ENCODE peak calls at places on chromosomes 12 and 14, in seven cellular contexts. T is thoracic aorta, M is cardiac fibroblast, P is stomach, B is SK-N-SH, D is heart left ventricle, W is brain microvascular endothelial cell. G is an unnamed sample.

GRCh38 chr12:19981944-19982343 is 386.4 kb upstream of the PDE3A start:
- DNase-seq in T (no peak), M (no peak), P (no peak), B (no peak), D (no peak), W (no peak), G (no peak)

GRCh38 chr12:75818863-75819262 is 212.7 kb downstream of the PHLDA1 start:
- DNase-seq in T (no peak), M (peak; percentile 42), P (no peak), B (no peak), D (no peak), W (no peak), G (no peak)

GRCh38 chr14:74891870-74892269 is 10.2 kb downstream of the DLST start:
- DNase-seq in T (no peak), M (peak; percentile 60), P (no peak), B (no peak), D (no peak), W (no peak), G (peak; percentile 76)

GRCh38 chr12:125738211-125738610 is 673.0 kb downstream of the AACS start:
- DNase-seq in T (no peak), M (no peak), P (no peak), B (no peak), D (no peak), W (no peak), G (no peak)

GRCh38 chr14:71388336-71388735 is 481.1 kb downstream of the PCNX1 start:
- DNase-seq in T (no peak), M (no peak), P (no peak), B (no peak), D (no peak), W (no peak), G (no peak)

GRCh38 chr12:27814851-27815591 is 35.0 kb upstream of the MANSC4 start:
- DNase-seq in T (no peak), M (peak; percentile 28), P (no peak), B (no peak), D (no peak), W (no peak), G (peak; percentile 10)

GRCh38 chr14:88198441-88198840 is 124.6 kb downstream of the KCNK10 start:
- DNase-seq in T (no peak), M (no peak), P (no peak), B (no peak), D (no peak), W (no peak), G (no peak)

GRCh38 chr12:32896438-32897275 is at the start of gene PKP2:
- DNase-seq in T (no peak), M (no peak), P (peak; percentile 91), B (peak; percentile 96), D (peak; percentile 79), W (no peak), G (no peak)

GRCh38 chr14:69325086-69325485 is 65.1 kb downstream of the GALNT16 start:
- DNase-seq in T (no peak), M (no peak), P (no peak), B (no peak), D (no peak), W (no peak), G (no peak)

GRCh38 chr14:34460841-34461240 is 1.2 kb downstream of the SPTSSA start:
- DNase-seq in T (no peak), M (peak; percentile 54), P (no peak), B (no peak), D (no peak), W (no peak), G (peak; percentile 28)

GRCh38 chr12:124486346-124486963 is 81.0 kb downstream of the NCOR2 start:
- DNase-seq in T (no peak), M (no peak), P (no peak), B (no peak), D (peak; percentile 68), W (no peak), G (no peak)

GRCh38 chr12:43370299-43370698 is 181.7 kb downstream of the ADAMTS20 start:
- DNase-seq in T (no peak), M (peak; percentile 60), P (no peak), B (no peak), D (no peak), W (peak; percentile 63), G (peak; percentile 81)

GRCh38 chr14:94886931-94887330 is 117.0 kb upstream of the GSC start:
- DNase-seq in T (no peak), M (no peak), P (no peak), B (no peak), D (no peak), W (no peak), G (no peak)

GRCh38 chr12:98828802-98829600 is 183.9 kb downstream of the APAF1 start:
- DNase-seq in T (no peak), M (no peak), P (no peak), B (no peak), D (no peak), W (no peak), G (no peak)

GRCh38 chr14:56125772-56126411 is 7.7 kb downstream of the PELI2 start:
- DNase-seq in T (no peak), M (no peak), P (no peak), B (no peak), D (no peak), W (no peak), G (no peak)

GRCh38 chr14:36495666-36496065 is 24.4 kb downstream of the NKX2-1 start:
- DNase-seq in T (no peak), M (no peak), P (no peak), B (no peak), D (no peak), W (no peak), G (no peak)

GRCh38 chr12:79886917-79887519 is 47.9 kb downstream of the PPP1R12A start:
- DNase-seq in T (no peak), M (peak; percentile 75), P (no peak), B (peak; percentile 6), D (no peak), W (peak; percentile 38), G (peak; percentile 74)

GRCh38 chr14:72796935-72797334 is 97.0 kb downstream of the DPF3 start:
- DNase-seq in T (no peak), M (no peak), P (no peak), B (no peak), D (no peak), W (no peak), G (no peak)

GRCh38 chr14:47872588-47872987 is 197.2 kb upstream of the MDGA2 start:
- DNase-seq in T (no peak), M (no peak), P (no peak), B (no peak), D (no peak), W (no peak), G (no peak)

GRCh38 chr12:122051231-122051876 is 27.2 kb upstream of the MLXIP start:
- DNase-seq in T (no peak), M (peak; percentile 30), P (no peak), B (no peak), D (no peak), W (peak; percentile 32), G (peak; percentile 12)

GRCh38 chr12:124463341-124463861 is 104.0 kb downstream of the NCOR2 start:
- DNase-seq in T (no peak), M (no peak), P (no peak), B (no peak), D (peak; percentile 51), W (no peak), G (no peak)

GRCh38 chr12:109740694-109741245 is 27.1 kb downstream of the FAM222A start:
- DNase-seq in T (no peak), M (no peak), P (peak; percentile 11), B (peak; percentile 10), D (peak; percentile 13), W (no peak), G (no peak)

GRCh38 chr12:113333111-113333750 is 1.7 kb downstream of the SLC8B1 start:
- DNase-seq in T (no peak), M (no peak), P (no peak), B (no peak), D (no peak), W (no peak), G (no peak)

GRCh38 chr14:97178781-97179180 is 381.6 kb downstream of the VRK1 start:
- DNase-seq in T (no peak), M (no peak), P (no peak), B (no peak), D (no peak), W (no peak), G (peak; percentile 67)

GRCh38 chr12:130611026-130611905 is 104.8 kb downstream of the RIMBP2 start:
- DNase-seq in T (no peak), M (no peak), P (no peak), B (no peak), D (no peak), W (no peak), G (no peak)

DNA sequence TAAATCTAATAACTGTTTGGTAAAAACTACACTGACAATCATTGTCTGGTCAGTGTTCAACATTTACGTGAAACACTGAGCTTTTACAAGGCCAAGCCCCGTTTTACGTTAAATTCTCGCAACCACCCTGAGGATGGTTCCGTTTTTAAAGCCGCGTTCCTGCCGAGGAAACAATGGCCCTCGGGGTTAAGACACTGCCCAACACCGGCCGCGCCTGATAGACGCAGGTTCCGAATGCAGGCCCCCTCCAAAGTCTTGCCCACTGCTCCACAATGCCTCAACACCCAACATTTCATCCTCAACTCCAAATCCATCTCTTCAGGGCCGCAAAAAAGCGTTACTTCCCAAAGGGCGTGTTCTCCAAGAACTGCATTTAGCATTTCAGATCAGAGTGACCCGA is 953 bp upstream of the SNRPF start:
- DNase-seq in T (no peak), M (no peak), P (no peak), B (no peak), D (no peak), W (no peak), G (no peak)
- H3K4me3 ChIP-seq in T (peak overlapping the region; percentile 94), M (no peak overlapping the region), P (peak overlapping the region; percentile 74), B (peak overlapping the region; percentile 86), D (peak overlapping the region; percentile 86), W (peak overlapping the region; percentile 86), G (no peak overlapping the region)

GRCh38 chr12:119328111-119328510 is 6.4 kb upstream of the CCDC60 start:
- DNase-seq in T (no peak), M (no peak), P (no peak), B (peak; percentile 46), D (no peak), W (no peak), G (no peak)
- TF ChIP-seq CTCF in T (peak; percentile 23), M (no peak), P (no peak), B (peak; percentile 20), D (peak; percentile 47), W (peak; percentile 3), G (no peak)

GRCh38 chr12:107027304-107028053 is 40.5 kb upstream of the MTERF2 start:
- DNase-seq in T (no peak), M (peak; percentile 98), P (no peak), B (peak; percentile 52), D (no peak), W (peak; percentile 92), G (peak; percentile 94)
- H3K4me3 ChIP-seq in T (peak overlapping the region; percentile 43), M (no peak overlapping the region), P (no peak overlapping the region), B (no peak overlapping the region), D (no peak overlapping the region), W (no peak overlapping the region), G (no peak overlapping the region)

GRCh38 chr14:104751539-104752337 is 1.2 kb upstream of the SIVA1 start:
- DNase-seq in T (no peak), M (no peak), P (no peak), B (peak; percentile 55), D (peak; percentile 73), W (no peak), G (no peak)
- TF ChIP-seq CTCF in T (no peak), M (no peak), P (no peak), B (no peak), D (no peak), W (no peak), G (no peak)

G was measured in fibroblast of mammary gland.